ENCODE peak calls at places on chromosomes 5 and 9, in seven cellular contexts. D is stimulated activated CD4-positive, alpha-beta T cell treated with anti-CD3 and anti-CD28 coated beads, Interleukin-2, amount 100 ng/mL, for 48 hours; O is amygdala; K is ecto neural progenitor cell; L is aorta; R is amniotic stem cell; F is type B pancreatic cell. Y is an unnamed sample.

GRCh38 chr5:96148376-96148775 is 186.7 kb upstream of the ELL2 start:
- DNase-seq in L (no peak), R (no peak), F (no peak), D (no peak), K (no peak), O (no peak), Y (no peak)

GRCh38 chr9:107983191-107983603 is 493.6 kb upstream of the KLF4 start:
- DNase-seq in L (no peak), K (no peak), O (no peak), R (peak; percentile 11), F (no peak), D (no peak), Y (no peak)

GRCh38 chr9:21995652-21996275 is 1.2 kb downstream of the CDKN2B-AS1 start:
- DNase-seq in D (no peak), R (no peak), K (peak; percentile 77), L (peak; percentile 86), O (no peak), F (no peak), Y (no peak)

GRCh38 chr9:109968702-109969450 is 188.9 kb downstream of the PALM2AKAP2 start:
- DNase-seq in R (no peak), F (no peak), D (no peak), K (peak; percentile 49), L (no peak), O (no peak), Y (no peak)

GRCh38 chr5:136031713-136032112 is 2.9 kb downstream of the TGFBI start:
- DNase-seq in L (no peak), K (no peak), D (no peak), R (no peak), F (no peak), O (no peak), Y (no peak)

GRCh38 chr9:97527626-97528528 is 26.4 kb downstream of the TMOD1 start:
- DNase-seq in F (no peak), L (no peak), R (no peak), O (no peak), D (no peak), K (no peak), Y (no peak)

GRCh38 chr5:108487951-108488350 is 106.1 kb upstream of the FBXL17 start:
- DNase-seq in K (no peak), O (no peak), L (no peak), R (no peak), D (no peak), F (no peak), Y (no peak)

GRCh38 chr9:131420913-131421312 is 27.0 kb downstream of the PRRC2B start:
- DNase-seq in F (no peak), O (no peak), D (no peak), L (peak; percentile 26), R (no peak), K (no peak), Y (no peak)

GRCh38 chr9:19516348-19516747 is 107.5 kb downstream of the ACER2 start:
- DNase-seq in R (no peak), F (no peak), L (no peak), K (no peak), D (no peak), O (no peak), Y (no peak)

GRCh38 chr9:89863141-89863540 is 258.3 kb downstream of the GADD45G start:
- DNase-seq in O (no peak), L (peak; percentile 37), F (no peak), R (no peak), K (no peak), D (no peak), Y (no peak)